ENCODE peak calls at places on chromosomes 11 and 22, in six cellular contexts. One of them, this sample, is unnamed.

GRCh38 chr11:25910090-25910489 is 421.8 kb upstream of the ANO3 start:
- DNase-seq in endothelial cell of umbilical vein: peak; percentile 27
- DNase-seq in HL-60: no peak
- DNase-seq in spleen: no peak
- DNase-seq in HepG2: no peak
- DNase-seq in breast epithelium: no peak
- DNase-seq in this sample: no peak

GRCh38 chr11:2898366-2899079 is 12.9 kb upstream of the CDKN1C start:
- DNase-seq in endothelial cell of umbilical vein: peak; percentile 88
- DNase-seq in HL-60: peak; percentile 80
- DNase-seq in spleen: peak; percentile 91
- DNase-seq in HepG2: peak; percentile 17
- DNase-seq in breast epithelium: no peak
- DNase-seq in this sample: no peak

GRCh38 chr11:28146123-28146751 is 38.0 kb downstream of the METTL15 start:
- DNase-seq in endothelial cell of umbilical vein: peak; percentile 87
- DNase-seq in HL-60: peak; percentile 14
- DNase-seq in spleen: no peak
- DNase-seq in HepG2: peak; percentile 59
- DNase-seq in breast epithelium: no peak
- DNase-seq in this sample: no peak

GRCh38 chr11:116660011-116660410 is 112.8 kb downstream of the BUD13 start:
- DNase-seq in endothelial cell of umbilical vein: no peak
- DNase-seq in HL-60: no peak
- DNase-seq in spleen: no peak
- DNase-seq in HepG2: no peak
- DNase-seq in breast epithelium: no peak
- DNase-seq in this sample: no peak

GRCh38 chr11:10181811-10182210 is 112.2 kb downstream of the SBF2 start:
- DNase-seq in endothelial cell of umbilical vein: peak; percentile 48
- DNase-seq in HL-60: no peak
- DNase-seq in spleen: no peak
- DNase-seq in HepG2: peak; percentile 32
- DNase-seq in breast epithelium: no peak
- DNase-seq in this sample: no peak

GRCh38 chr22:45398214-45398613 is 15.2 kb downstream of the SMC1B start:
- DNase-seq in endothelial cell of umbilical vein: no peak
- DNase-seq in HL-60: no peak
- DNase-seq in spleen: no peak
- DNase-seq in HepG2: no peak
- DNase-seq in breast epithelium: no peak
- DNase-seq in this sample: no peak

GRCh38 chr11:69402251-69402892 is 79.1 kb upstream of the LINC01488 start:
- DNase-seq in endothelial cell of umbilical vein: no peak
- DNase-seq in HL-60: no peak
- DNase-seq in spleen: peak; percentile 44
- DNase-seq in HepG2: no peak
- DNase-seq in breast epithelium: no peak
- DNase-seq in this sample: no peak

GRCh38 chr11:69151811-69152210 is 3.9 kb upstream of the SMIM38 start:
- DNase-seq in endothelial cell of umbilical vein: no peak
- DNase-seq in HL-60: no peak
- DNase-seq in spleen: peak; percentile 51
- DNase-seq in HepG2: no peak
- DNase-seq in breast epithelium: no peak
- DNase-seq in this sample: no peak

GRCh38 chr11:69974528-69974927 is 103.6 kb upstream of the ANO1 start:
- DNase-seq in endothelial cell of umbilical vein: no peak
- DNase-seq in HL-60: no peak
- DNase-seq in spleen: no peak
- DNase-seq in HepG2: no peak
- DNase-seq in breast epithelium: no peak
- DNase-seq in this sample: no peak

GRCh38 chr22:23036684-23037428 is 33.5 kb upstream of the GNAZ start:
- DNase-seq in endothelial cell of umbilical vein: peak; percentile 20
- DNase-seq in HL-60: no peak
- DNase-seq in spleen: no peak
- DNase-seq in HepG2: peak; percentile 70
- DNase-seq in breast epithelium: no peak
- DNase-seq in this sample: no peak

GRCh38 chr22:33577862-33578411 is 342.3 kb downstream of the LARGE1 start:
- DNase-seq in endothelial cell of umbilical vein: no peak
- DNase-seq in HL-60: no peak
- DNase-seq in spleen: no peak
- DNase-seq in HepG2: peak; percentile 98
- DNase-seq in breast epithelium: no peak
- DNase-seq in this sample: no peak

GRCh38 chr11:83252266-83252665 is 33.9 kb downstream of the CCDC90B start:
- DNase-seq in endothelial cell of umbilical vein: no peak
- DNase-seq in HL-60: no peak
- DNase-seq in spleen: no peak
- DNase-seq in HepG2: no peak
- DNase-seq in breast epithelium: no peak
- DNase-seq in this sample: no peak

GRCh38 chr11:63592975-63593395 is 21.2 kb downstream of the PLAAT3 start:
- DNase-seq in endothelial cell of umbilical vein: no peak
- DNase-seq in HL-60: no peak
- DNase-seq in spleen: no peak
- DNase-seq in HepG2: no peak
- DNase-seq in breast epithelium: no peak
- DNase-seq in this sample: no peak

GRCh38 chr11:131664811-131665210 is 294.4 kb downstream of the NTM start:
- DNase-seq in endothelial cell of umbilical vein: no peak
- DNase-seq in HL-60: no peak
- DNase-seq in spleen: no peak
- DNase-seq in HepG2: no peak
- DNase-seq in breast epithelium: no peak
- DNase-seq in this sample: no peak

GRCh38 chr11:14094481-14095037 is 132.0 kb downstream of the SPON1 start:
- DNase-seq in endothelial cell of umbilical vein: no peak
- DNase-seq in HL-60: no peak
- DNase-seq in spleen: no peak
- DNase-seq in HepG2: no peak
- DNase-seq in breast epithelium: no peak
- DNase-seq in this sample: no peak
- TF ChIP-seq POLR2AphosphoS5 in endothelial cell of umbilical vein: no peak
- TF ChIP-seq POLR2AphosphoS5 in HL-60: no peak
- TF ChIP-seq POLR2AphosphoS5 in spleen: no peak
- TF ChIP-seq POLR2AphosphoS5 in HepG2: no peak
- TF ChIP-seq POLR2AphosphoS5 in breast epithelium: no peak
- TF ChIP-seq POLR2AphosphoS5 in this sample: no peak

DNA sequence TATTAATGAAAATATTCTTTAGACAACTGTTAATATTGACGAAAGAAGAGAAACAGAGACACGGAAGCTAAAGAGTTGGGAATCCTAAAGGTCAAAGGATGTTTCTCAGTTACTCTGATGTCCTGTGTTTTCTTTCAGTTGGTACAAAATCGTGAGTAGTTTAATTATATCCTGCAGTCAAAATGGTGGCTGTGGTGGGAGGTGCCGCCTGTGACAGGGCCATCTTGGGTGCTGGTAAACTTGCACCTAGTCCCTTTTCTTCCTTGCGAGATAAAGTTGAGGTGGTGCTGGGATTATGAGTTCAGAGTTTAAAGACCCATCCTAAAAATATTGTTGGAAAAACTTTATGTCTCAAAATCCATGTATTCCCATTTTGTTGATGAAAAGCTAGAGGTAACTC is 2.2 kb downstream of the CECR2 start:
- DNase-seq in endothelial cell of umbilical vein: no peak
- DNase-seq in HL-60: no peak
- DNase-seq in spleen: no peak
- DNase-seq in HepG2: no peak
- DNase-seq in breast epithelium: no peak
- DNase-seq in this sample: no peak
- H3K4me3 ChIP-seq in endothelial cell of umbilical vein: no peak overlapping the region
- H3K4me3 ChIP-seq in HL-60: no peak overlapping the region
- H3K4me3 ChIP-seq in spleen: no peak overlapping the region
- H3K4me3 ChIP-seq in HepG2: no peak overlapping the region
- H3K4me3 ChIP-seq in breast epithelium: no peak overlapping the region
- H3K4me3 ChIP-seq in this sample: no peak overlapping the region

GRCh38 chr11:105051559-105051958 is 6.4 kb upstream of the CARD16 start:
- DNase-seq in endothelial cell of umbilical vein: no peak
- DNase-seq in HL-60: no peak
- DNase-seq in spleen: no peak
- DNase-seq in HepG2: peak; percentile 84
- DNase-seq in breast epithelium: no peak
- DNase-seq in this sample: no peak

GRCh38 chr11:105046898-105047579 is 1.9 kb upstream of the CARD16 start:
- DNase-seq in endothelial cell of umbilical vein: peak; percentile 95
- DNase-seq in HL-60: no peak
- DNase-seq in spleen: no peak
- DNase-seq in HepG2: peak; percentile 92
- DNase-seq in breast epithelium: no peak
- DNase-seq in this sample: no peak

GRCh38 chr11:105042178-105042577 is 3.0 kb downstream of the CARD16 start:
- DNase-seq in endothelial cell of umbilical vein: no peak
- DNase-seq in HL-60: no peak
- DNase-seq in spleen: no peak
- DNase-seq in HepG2: no peak
- DNase-seq in breast epithelium: no peak
- DNase-seq in this sample: no peak

GRCh38 chr11:105040703-105041102 is 4.4 kb downstream of the CARD16 start:
- DNase-seq in endothelial cell of umbilical vein: no peak
- DNase-seq in HL-60: no peak
- DNase-seq in spleen: no peak
- DNase-seq in HepG2: no peak
- DNase-seq in breast epithelium: no peak
- DNase-seq in this sample: no peak

GRCh38 chr11:105045897-105046296 is 762 bp upstream of the CARD16 start:
- DNase-seq in endothelial cell of umbilical vein: no peak
- DNase-seq in HL-60: no peak
- DNase-seq in spleen: no peak
- DNase-seq in HepG2: no peak
- DNase-seq in breast epithelium: no peak
- DNase-seq in this sample: no peak
- TF ChIP-seq POLR2AphosphoS5 in endothelial cell of umbilical vein: no peak
- TF ChIP-seq POLR2AphosphoS5 in HL-60: no peak
- TF ChIP-seq POLR2AphosphoS5 in spleen: no peak
- TF ChIP-seq POLR2AphosphoS5 in HepG2: no peak
- TF ChIP-seq POLR2AphosphoS5 in breast epithelium: no peak
- TF ChIP-seq POLR2AphosphoS5 in this sample: no peak

DNA sequence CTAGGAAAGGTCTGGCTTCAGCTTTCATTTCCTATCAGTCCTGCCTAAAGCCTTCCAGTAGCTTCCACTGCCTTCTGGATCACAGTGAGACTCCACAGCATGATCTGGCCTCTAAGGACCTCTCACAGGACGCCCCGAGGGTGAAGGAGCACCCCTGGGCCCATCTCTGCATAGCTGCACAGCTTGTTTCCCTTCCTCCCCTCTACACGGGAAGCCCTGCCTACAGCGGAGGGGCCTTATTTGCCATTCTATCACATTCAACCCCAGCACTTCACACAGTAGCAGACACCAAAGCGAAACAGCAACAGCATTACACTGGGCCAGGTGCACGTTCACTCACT is 162.3 kb upstream of the GRK3 start:
- DNase-seq in endothelial cell of umbilical vein: no peak
- DNase-seq in HL-60: no peak
- DNase-seq in spleen: no peak
- DNase-seq in HepG2: no peak
- DNase-seq in breast epithelium: no peak
- DNase-seq in this sample: no peak
- H3K4me3 ChIP-seq in endothelial cell of umbilical vein: no peak overlapping the region
- H3K4me3 ChIP-seq in HL-60: no peak overlapping the region
- H3K4me3 ChIP-seq in spleen: no peak overlapping the region
- H3K4me3 ChIP-seq in HepG2: peak overlapping the region; percentile 84
- H3K4me3 ChIP-seq in breast epithelium: no peak overlapping the region
- H3K4me3 ChIP-seq in this sample: no peak overlapping the region

GRCh38 chr11:95068549-95068948 is 1.8 kb downstream of the SRSF8 start:
- DNase-seq in endothelial cell of umbilical vein: peak; percentile 93
- DNase-seq in HL-60: no peak
- DNase-seq in spleen: peak; percentile 87
- DNase-seq in HepG2: peak; percentile 95
- DNase-seq in breast epithelium: peak; percentile 78
- DNase-seq in this sample: no peak
- TF ChIP-seq POLR2AphosphoS5 in endothelial cell of umbilical vein: peak; percentile 62
- TF ChIP-seq POLR2AphosphoS5 in HL-60: peak; percentile 80
- TF ChIP-seq POLR2AphosphoS5 in spleen: peak; percentile 58
- TF ChIP-seq POLR2AphosphoS5 in HepG2: peak; percentile 78
- TF ChIP-seq POLR2AphosphoS5 in breast epithelium: peak; percentile 91
- TF ChIP-seq POLR2AphosphoS5 in this sample: peak; percentile 95

GRCh38 chr22:40720538-40721256 is 41.4 kb downstream of the MCHR1 start:
- DNase-seq in endothelial cell of umbilical vein: no peak
- DNase-seq in HL-60: no peak
- DNase-seq in spleen: no peak
- DNase-seq in HepG2: no peak
- DNase-seq in breast epithelium: no peak
- DNase-seq in this sample: no peak

GRCh38 chr22:40718250-40719204 is 39.2 kb downstream of the MCHR1 start:
- DNase-seq in endothelial cell of umbilical vein: no peak
- DNase-seq in HL-60: no peak
- DNase-seq in spleen: no peak
- DNase-seq in HepG2: no peak
- DNase-seq in breast epithelium: no peak
- DNase-seq in this sample: no peak

GRCh38 chr22:40723396-40723933 is 44.2 kb downstream of the MCHR1 start:
- DNase-seq in endothelial cell of umbilical vein: no peak
- DNase-seq in HL-60: no peak
- DNase-seq in spleen: no peak
- DNase-seq in HepG2: no peak
- DNase-seq in breast epithelium: no peak
- DNase-seq in this sample: no peak

GRCh38 chr22:40719599-40719998 is 40.3 kb downstream of the MCHR1 start:
- DNase-seq in endothelial cell of umbilical vein: no peak
- DNase-seq in HL-60: no peak
- DNase-seq in spleen: no peak
- DNase-seq in HepG2: peak; percentile 45
- DNase-seq in breast epithelium: no peak
- DNase-seq in this sample: no peak

DNA sequence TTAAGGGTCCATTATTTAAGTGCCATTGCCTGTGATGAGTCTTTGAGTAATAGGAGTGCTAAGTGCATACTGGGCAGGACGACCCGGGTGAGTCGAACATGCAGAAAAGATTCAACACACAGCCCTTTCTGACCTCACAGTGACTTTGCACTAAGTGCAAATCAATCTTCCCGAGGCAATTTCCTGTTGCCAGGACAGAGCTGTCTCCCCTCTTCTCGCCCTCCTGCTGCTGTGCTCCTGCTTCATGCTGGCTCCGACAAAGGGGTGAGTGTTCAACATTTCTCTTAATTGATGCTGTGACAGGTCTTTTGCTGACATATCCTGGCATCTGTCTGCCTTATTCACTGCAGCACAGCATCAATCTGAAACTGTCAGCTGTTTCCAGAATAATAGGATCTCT is 42.0 kb downstream of the MCHR1 start:
- DNase-seq in endothelial cell of umbilical vein: no peak
- DNase-seq in HL-60: no peak
- DNase-seq in spleen: no peak
- DNase-seq in HepG2: peak; percentile 40
- DNase-seq in breast epithelium: no peak
- DNase-seq in this sample: no peak
- H3K4me3 ChIP-seq in endothelial cell of umbilical vein: no peak overlapping the region
- H3K4me3 ChIP-seq in HL-60: no peak overlapping the region
- H3K4me3 ChIP-seq in spleen: no peak overlapping the region
- H3K4me3 ChIP-seq in HepG2: peak overlapping the region; percentile 25
- H3K4me3 ChIP-seq in breast epithelium: no peak overlapping the region
- H3K4me3 ChIP-seq in this sample: no peak overlapping the region

GRCh38 chr11:71489311-71490043 is 36.5 kb downstream of the NADSYN1 start:
- DNase-seq in endothelial cell of umbilical vein: peak; percentile 73
- DNase-seq in HL-60: no peak
- DNase-seq in spleen: no peak
- DNase-seq in HepG2: no peak
- DNase-seq in breast epithelium: peak; percentile 48
- DNase-seq in this sample: no peak
- TF ChIP-seq POLR2AphosphoS5 in endothelial cell of umbilical vein: peak; percentile 21
- TF ChIP-seq POLR2AphosphoS5 in HL-60: no peak
- TF ChIP-seq POLR2AphosphoS5 in spleen: peak; percentile 30
- TF ChIP-seq POLR2AphosphoS5 in HepG2: no peak
- TF ChIP-seq POLR2AphosphoS5 in breast epithelium: no peak
- TF ChIP-seq POLR2AphosphoS5 in this sample: no peak

This sample was measured in vagina.